ENCODE peak calls at places on chromosomes 11 and 22, in nine cellular contexts. O, A, G, S, Z, C, W, P and R are unnamed samples. For H3K4me1, the result is how much of the 10 kb centered on the place peaks cover.

GRCh38 chr11:46378811-46379482 is 2.5 kb upstream of the MDK start:
- DNase-seq in W (no peak), P (no peak), O (no peak), Z (no peak), S (no peak), C (no peak), A (no peak), G (no peak), R (no peak)

GRCh38 chr11:34198523-34198922 is 93.1 kb downstream of the NAT10 start:
- DNase-seq in P (no peak), Z (no peak), S (no peak), O (no peak), C (no peak), A (no peak), W (no peak), G (peak), R (no peak)

GRCh38 chr11:32109596-32109995 is 18.7 kb downstream of the RCN1 start:
- DNase-seq in P (no peak), W (no peak), G (no peak), C (no peak), S (no peak), A (no peak), O (no peak), Z (no peak), R (no peak)

GRCh38 chr11:117535870-117536411 is 208.3 kb downstream of the CEP164 start:
- DNase-seq in C (no peak), A (no peak), Z (no peak), S (no peak), W (no peak), P (no peak), O (no peak), G (no peak), R (no peak)

GRCh38 chr11:45590743-45591142 is 74.7 kb downstream of the CHST1 start:
- DNase-seq in C (no peak), S (no peak), G (no peak), W (no peak), Z (no peak), O (peak), A (no peak), P (no peak), R (peak)

GRCh38 chr11:132777067-132777975 is 755.0 kb downstream of the OPCML start:
- DNase-seq in W (no peak), C (no peak), Z (no peak), P (no peak), S (no peak), O (no peak), G (no peak), A (no peak), R (no peak)

GRCh38 chr11:48034926-48035876 is 54.8 kb downstream of the PTPRJ start:
- DNase-seq in S (no peak), O (peak), Z (no peak), W (no peak), P (no peak), C (peak), A (peak), G (no peak), R (peak)

GRCh38 chr22:44685384-44686056 is 16.5 kb upstream of the PRR5 start:
- DNase-seq in C (peak), G (peak), O (no peak), Z (no peak), W (peak), P (no peak), A (no peak), S (no peak), R (peak)

GRCh38 chr11:12150831-12151382 is 40.5 kb downstream of the MICAL2 start:
- DNase-seq in Z (no peak), S (no peak), O (no peak), G (peak), C (no peak), W (no peak), A (no peak), P (no peak), R (no peak)

GRCh38 chr11:75816561-75817239 is 1.7 kb downstream of the UVRAG start:
- DNase-seq in P (no peak), A (no peak), Z (no peak), C (no peak), S (no peak), O (no peak), W (no peak), G (no peak), R (no peak)

GRCh38 chr22:23704062-23704461 is 13.2 kb downstream of the RGL4 start:
- DNase-seq in G (no peak), C (no peak), W (no peak), P (no peak), A (no peak), S (no peak), Z (no peak), O (no peak), R (no peak)

GRCh38 chr11:7600205-7600775 is 73.0 kb downstream of the CYB5R2 start:
- DNase-seq in C (peak), W (peak), S (peak), O (peak), A (no peak), G (peak), Z (no peak), P (no peak), R (peak)

GRCh38 chr22:22375586-22376351 is 131.2 kb downstream of the VPREB1 start:
- DNase-seq in Z (no peak), S (no peak), A (no peak), O (no peak), G (no peak), P (no peak), W (peak), C (no peak), R (peak)

GRCh38 chr11:75896843-75897419 is 81.9 kb downstream of the UVRAG start:
- DNase-seq in W (no peak), G (peak), Z (no peak), A (no peak), S (no peak), P (no peak), C (no peak), O (no peak), R (no peak)

GRCh38 chr11:40293655-40294342 is 1165.7 kb downstream of the LRRC4C start:
- DNase-seq in Z (no peak), A (peak), P (no peak), O (peak), G (peak), C (peak), S (peak), W (peak), R (peak)

GRCh38 chr11:122229611-122230386 is 113.8 kb upstream of the BLID start:
- DNase-seq in Z (no peak), W (no peak), P (no peak), O (no peak), S (no peak), G (no peak), C (no peak), A (peak), R (peak)

GRCh38 chr11:3808846-3809623 is 675 bp downstream of the PGAP2 start:
- DNase-seq in O (no peak), Z (no peak), S (no peak), A (no peak), C (no peak), P (no peak), G (peak), W (peak), R (peak)

GRCh38 chr22:19802881-19803735 is 42.5 kb downstream of the TBX1 start:
- DNase-seq in C (no peak), W (no peak), S (no peak), G (no peak), Z (no peak), P (no peak), O (no peak), A (no peak), R (no peak)

GRCh38 chr22:23903328-23903971 is 9.3 kb downstream of the MIF start:
- DNase-seq in O (no peak), G (peak), C (peak), S (no peak), A (no peak), W (no peak), P (no peak), Z (no peak), R (no peak)

GRCh38 chr11:128900468-128900867 is 9.3 kb downstream of the KCNJ5 start:
- DNase-seq in G (no peak), P (no peak), Z (no peak), A (no peak), O (no peak), S (no peak), C (peak), W (no peak), R (peak)

GRCh38 chr22:21443735-21444421 is 23.3 kb upstream of the TMEM191C start:
- DNase-seq in W (peak), S (peak), A (peak), O (peak), Z (no peak), P (no peak), C (no peak), G (no peak), R (peak)

GRCh38 chr11:20790622-20791021 is 121.2 kb downstream of the NELL1 start:
- DNase-seq in P (no peak), O (no peak), Z (no peak), W (no peak), G (no peak), C (no peak), A (no peak), S (no peak), R (no peak)

GRCh38 chr11:64745523-64746328 is 1.8 kb upstream of the RASGRP2 start:
- DNase-seq in W (peak), Z (no peak), O (peak), S (peak), P (peak), A (peak), G (peak), C (peak), R (no peak)

GRCh38 chr22:21866821-21867527 is 471 bp downstream of the MAPK1 start:
- DNase-seq in G (no peak), S (no peak), Z (no peak), W (peak), C (peak), P (peak), O (peak), A (no peak), R (peak)

GRCh38 chr11:68855205-68855978 is 13.7 kb upstream of the CPT1A start:
- DNase-seq in A (peak), C (no peak), Z (no peak), W (no peak), S (no peak), G (peak), P (peak), O (no peak), R (peak)

GRCh38 chr11:113532697-113533424 is 57.7 kb upstream of the DRD2 start:
- DNase-seq in S (peak), C (peak), W (peak), G (peak), A (peak), P (peak), O (peak), Z (no peak), R (peak)

GRCh38 chr22:34709641-34710040 is 356.3 kb upstream of the ISX start:
- DNase-seq in P (no peak), O (no peak), Z (no peak), S (no peak), W (no peak), C (no peak), G (no peak), A (no peak), R (no peak)

GRCh38 chr11:1820463-1821325 is 14.1 kb upstream of the SYT8 start:
- DNase-seq in O (no peak), S (no peak), G (peak), W (no peak), P (no peak), C (no peak), A (no peak), Z (no peak), R (no peak)

GRCh38 chr11:103609117-103610066 is 427.0 kb upstream of the DDI1 start:
- DNase-seq in A (no peak), Z (no peak), S (no peak), G (peak), C (no peak), W (no peak), P (no peak), O (no peak), R (no peak)

GRCh38 chr22:17264321-17265052 is 45.3 kb upstream of the ADA2 start:
- DNase-seq in W (no peak), P (peak), A (no peak), Z (no peak), S (no peak), G (peak), O (no peak), C (no peak), R (no peak)
- TF ChIP-seq POLR2A in W (no peak), P (no peak), A (no peak), Z (no peak), S (no peak), G (no peak), O (no peak), C (no peak), R (no peak)

DNA sequence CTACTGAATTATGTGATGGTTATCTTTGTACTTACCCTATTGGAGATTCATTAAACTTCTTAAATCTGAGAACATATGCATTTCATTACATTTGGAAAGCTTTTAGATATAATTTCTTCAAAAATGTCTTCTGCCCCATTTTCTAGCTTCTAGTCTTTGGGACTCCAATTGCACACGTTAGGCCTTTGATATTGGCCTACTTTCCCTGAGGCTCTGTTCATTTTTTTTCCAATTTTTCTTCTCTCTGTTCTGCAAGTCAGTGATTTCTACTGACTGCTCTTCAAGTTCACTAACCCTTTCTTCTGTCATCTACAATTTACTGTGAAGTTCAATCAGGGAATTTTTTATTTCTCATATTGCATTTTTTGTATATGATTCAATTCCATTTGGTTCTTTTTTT is 43.0 kb downstream of the FZD4 start:
- DNase-seq in C (no peak), Z (no peak), A (no peak), S (no peak), W (no peak), P (no peak), O (no peak), G (no peak), R (no peak)
- H3K4me3 ChIP-seq in C (no peak), Z (no peak), A (no peak), S (no peak), W (no peak), P (no peak), O (no peak), G (no peak), R (no peak)

DNA sequence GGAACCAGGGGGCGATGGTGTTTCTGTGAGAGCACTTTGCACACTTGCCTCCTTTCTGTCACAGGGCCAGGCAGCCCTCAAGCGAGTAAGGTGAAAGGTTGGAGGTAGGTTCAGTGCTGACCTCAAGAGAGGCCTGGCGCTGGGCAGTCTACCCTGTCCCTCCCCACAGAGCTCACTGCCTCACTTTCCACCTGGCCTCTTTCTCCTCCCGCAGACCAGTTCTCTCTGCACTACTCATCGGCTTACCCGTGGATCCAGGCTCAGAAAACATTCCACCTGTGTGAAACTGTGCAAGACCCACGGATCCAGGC is 16.8 kb downstream of the APOL5 start:
- DNase-seq in A (no peak), G (no peak), C (no peak), S (no peak), W (no peak), P (no peak), Z (no peak), O (no peak), R (no peak)
- H3K4me1 ChIP-seq in A (under half), G (under half), C (under half), S (under half), W (under half), P (under half), Z (under half), O (under half), R (under half)

DNA sequence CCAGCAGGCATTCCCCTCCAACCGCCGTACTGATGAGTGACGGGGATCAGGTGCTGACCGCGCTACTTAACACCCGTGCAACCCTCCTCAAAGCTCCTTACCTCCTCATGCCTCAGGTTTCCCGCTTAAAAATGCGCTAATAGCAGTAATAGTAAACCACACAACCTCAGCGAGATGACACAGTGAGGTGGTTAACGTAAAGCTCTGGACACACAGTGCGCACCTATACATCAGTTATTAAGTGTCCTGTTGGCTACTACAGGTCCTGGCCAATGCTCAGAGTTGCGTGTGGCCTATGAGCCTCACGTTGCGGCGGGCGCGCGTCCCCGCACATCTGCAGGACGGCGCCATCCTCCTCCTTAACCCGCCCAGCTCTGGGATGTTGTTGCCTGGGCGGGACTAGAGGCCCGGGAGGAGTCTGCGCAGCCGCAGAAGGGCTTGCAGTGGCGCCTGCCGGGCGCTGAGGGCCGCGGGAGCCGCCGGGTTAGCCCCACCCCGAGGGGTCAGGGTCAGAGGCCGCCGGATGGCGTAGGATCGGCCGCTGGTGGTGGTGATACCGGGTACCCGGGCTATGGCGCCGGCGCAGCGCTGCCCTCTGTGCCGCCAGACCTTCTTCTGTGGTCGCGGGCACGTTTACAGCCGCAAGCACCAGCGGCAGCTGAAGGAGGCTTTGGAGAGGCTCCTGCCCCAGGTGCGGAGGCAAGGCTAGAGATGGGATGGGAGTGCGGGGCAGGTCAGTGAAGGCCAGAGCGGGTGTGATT is at the start of gene CENATAC:
- DNase-seq in S (peak), A (peak), W (peak), G (peak), O (peak), P (peak), Z (peak), C (peak), R (peak)
- TF ChIP-seq POLR2A in S (peak), A (peak), W (peak), G (peak), O (peak), P (peak), Z (peak), C (peak), R (peak)

GRCh38 chr22:42780070-42780540 is 59.4 kb upstream of the A4GALT start:
- DNase-seq in W (peak), O (no peak), S (no peak), P (no peak), Z (no peak), G (peak), A (no peak), C (peak), R (peak)

GRCh38 chr22:42772647-42773046 is 52.0 kb upstream of the A4GALT start:
- DNase-seq in S (no peak), A (no peak), C (no peak), W (no peak), P (no peak), O (no peak), G (no peak), Z (no peak), R (no peak)

GRCh38 chr22:42773161-42773560 is 52.5 kb upstream of the A4GALT start:
- DNase-seq in W (peak), O (no peak), Z (no peak), G (no peak), S (no peak), A (no peak), P (no peak), C (peak), R (no peak)

GRCh38 chr22:42777126-42777525 is 56.5 kb upstream of the A4GALT start:
- DNase-seq in P (no peak), W (no peak), Z (no peak), S (no peak), O (no peak), A (no peak), G (no peak), C (no peak), R (no peak)
- H3K4me3 ChIP-seq in P (no peak), W (no peak), Z (no peak), S (no peak), O (no peak), A (no peak), G (no peak), C (no peak), R (no peak)

GRCh38 chr11:72413914-72414628 is 20.3 kb downstream of the CLPB start:
- DNase-seq in G (peak), Z (peak), W (peak), P (peak), C (peak), O (peak), S (peak), A (peak), R (peak)

GRCh38 chr11:72409458-72409857 is 24.9 kb downstream of the CLPB start:
- DNase-seq in W (no peak), A (no peak), Z (no peak), O (peak), P (no peak), S (no peak), G (no peak), C (no peak), R (no peak)

GRCh38 chr11:72411623-72412532 is 22.5 kb downstream of the CLPB start:
- DNase-seq in G (no peak), Z (no peak), C (no peak), O (peak), S (no peak), W (peak), A (no peak), P (no peak), R (peak)

GRCh38 chr11:72406536-72407507 is 27.5 kb downstream of the CLPB start:
- DNase-seq in W (no peak), S (no peak), P (no peak), Z (no peak), G (no peak), C (no peak), A (no peak), O (peak), R (no peak)

DNA sequence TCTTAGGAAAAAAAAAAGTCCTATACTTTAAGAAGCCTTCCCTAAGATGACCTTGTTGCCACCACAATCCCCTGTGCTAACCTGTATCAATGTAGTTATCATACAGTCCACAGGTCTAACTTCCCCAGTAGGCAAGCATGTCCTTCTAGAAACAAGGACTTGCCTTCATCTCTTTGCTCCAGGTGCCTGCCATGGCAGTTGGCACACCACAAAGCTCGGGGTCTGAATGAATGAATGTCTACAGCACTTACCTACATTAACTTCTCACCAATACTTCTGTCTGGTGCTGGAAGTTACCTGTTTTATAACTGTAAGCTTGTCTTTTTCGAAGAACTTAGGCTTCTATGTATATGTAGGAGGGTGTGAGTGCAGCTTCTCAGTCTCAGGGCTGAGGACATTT is 23.4 kb downstream of the CLPB start:
- DNase-seq in W (no peak), O (peak), P (no peak), Z (no peak), S (no peak), C (no peak), A (no peak), G (no peak), R (no peak)
- H3K4me1 ChIP-seq in W (under half), O (under half), P (under half), Z (under half), S (under half), C (under half), A (under half), G (under half), R (under half)

DNA sequence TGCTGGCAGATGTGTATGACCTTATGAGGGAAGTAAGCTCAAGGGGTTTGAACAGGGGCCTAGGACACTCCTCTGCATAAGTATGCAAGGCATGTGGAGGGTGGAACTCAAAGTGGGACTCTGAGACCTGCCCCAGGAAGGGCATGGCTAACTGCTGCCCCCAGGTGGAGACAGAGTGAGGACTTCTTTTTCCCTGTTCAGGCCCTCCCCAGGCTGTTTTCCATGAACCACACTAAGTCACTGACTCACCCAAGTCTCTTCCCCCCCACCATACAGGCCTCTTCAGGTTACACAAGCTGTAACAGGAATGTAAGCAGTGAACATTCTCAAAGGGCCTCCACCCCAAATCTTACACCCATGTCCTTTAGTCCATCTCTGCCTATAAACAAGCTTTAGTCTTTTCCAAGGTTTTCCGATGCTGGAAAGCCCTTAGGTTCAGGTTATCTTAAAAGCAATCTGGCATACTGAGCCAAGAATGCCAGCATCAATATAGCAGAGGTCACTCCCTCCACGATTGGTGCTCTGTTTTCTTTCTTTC is 13.1 kb downstream of the EEF1G start:
- DNase-seq in Z (no peak), P (peak), A (peak), O (peak), G (peak), C (peak), S (peak), W (peak), R (peak)
- TF ChIP-seq POLR2A in Z (no peak), P (no peak), A (no peak), O (no peak), G (peak), C (no peak), S (no peak), W (no peak), R (no peak)